ENCODE peak calls at places on chromosomes 3 and 15, in eight cellular contexts. K, Z, F, U, Q, B, D and S are unnamed samples.

GRCh38 chr15:82852906-82853635 is 43.6 kb downstream of the WHAMM start:
- DNase-seq in U (no peak), F (no peak), Q (no peak), B (no peak), D (no peak), K (no peak), Z (no peak), S (no peak)

GRCh38 chr15:52658955-52659354 is 20.2 kb downstream of the ATOSA start:
- DNase-seq in Q (no peak), D (no peak), U (no peak), F (no peak), Z (no peak), K (no peak), B (no peak), S (peak; percentile 1)

GRCh38 chr15:85142324-85142723 is 160.7 kb downstream of the PDE8A start:
- DNase-seq in B (no peak), K (peak; percentile 56), Q (no peak), D (no peak), Z (no peak), U (no peak), F (peak; percentile 75), S (no peak)

GRCh38 chr3:129182390-129183180 is 1.1 kb downstream of the CNBP start:
- DNase-seq in F (peak; percentile 50), D (peak; percentile 28), K (no peak), U (no peak), B (no peak), Z (peak; percentile 41), Q (no peak), S (no peak)

GRCh38 chr3:42557849-42558248 is 23.9 kb downstream of the SEC22C start:
- DNase-seq in Z (peak; percentile 66), D (no peak), F (no peak), B (no peak), K (no peak), U (no peak), Q (no peak), S (no peak)

GRCh38 chr15:38750816-38751215 is 186.2 kb upstream of the RASGRP1 start:
- DNase-seq in Z (no peak), B (no peak), Q (no peak), D (no peak), K (no peak), U (no peak), F (no peak), S (no peak)

GRCh38 chr3:8386221-8386620 is 115.4 kb upstream of the LMCD1 start:
- DNase-seq in Q (no peak), F (peak; percentile 19), K (peak; percentile 27), Z (no peak), D (no peak), B (no peak), U (no peak), S (no peak)

GRCh38 chr3:11591401-11592266 is 52.1 kb downstream of the VGLL4 start:
- DNase-seq in U (no peak), Q (no peak), K (peak; percentile 76), D (no peak), Z (peak; percentile 98), F (peak; percentile 87), B (no peak), S (no peak)

GRCh38 chr3:52280046-52280445 is 1.6 kb upstream of the WDR82 start:
- DNase-seq in Q (no peak), Z (no peak), D (no peak), F (no peak), U (no peak), K (no peak), B (no peak), S (no peak)

GRCh38 chr3:69236808-69237707 is 114.7 kb upstream of the LMOD3 start:
- DNase-seq in Q (no peak), K (no peak), B (no peak), D (no peak), U (no peak), F (no peak), Z (peak; percentile 51), S (no peak)

GRCh38 chr3:70006089-70006488 is 6.6 kb downstream of the SAMMSON start:
- DNase-seq in F (no peak), K (no peak), D (no peak), Q (no peak), B (no peak), Z (no peak), U (no peak), S (no peak)

GRCh38 chr15:39698444-39699390 is 83.9 kb downstream of the FSIP1 start:
- DNase-seq in Z (no peak), F (no peak), D (no peak), Q (no peak), K (no peak), U (no peak), B (no peak), S (no peak)

GRCh38 chr3:158911586-158911985 is 109.7 kb downstream of the MFSD1 start:
- DNase-seq in K (no peak), Q (no peak), B (no peak), D (no peak), Z (no peak), U (no peak), F (no peak), S (no peak)

GRCh38 chr15:40320409-40320808 is 3.1 kb upstream of the INAFM2 start:
- DNase-seq in U (no peak), Z (no peak), B (no peak), Q (no peak), K (no peak), D (no peak), F (no peak), S (no peak)

GRCh38 chr15:67850995-67851535 is 11.2 kb upstream of the RNU6-1 start:
- DNase-seq in K (no peak), F (peak; percentile 18), B (no peak), Q (no peak), U (peak; percentile 31), D (no peak), Z (no peak), S (no peak)